ENCODE peak calls at places on chromosomes 4 and X, in five cellular contexts. One of them, this sample, is unnamed.

GRCh38 chr4:84691170-84691691 is 108.3 kb downstream of the CDS1 start:
- DNase-seq in lower lobe of right lung: no peak
- DNase-seq in right atrium auricular region: no peak
- DNase-seq in GM10248: no peak
- DNase-seq in B cell: no peak
- DNase-seq in this sample: peak

GRCh38 chrX:152072236-152072635 is 66.1 kb downstream of the MAGEA10 start:
- DNase-seq in lower lobe of right lung: no peak
- DNase-seq in right atrium auricular region: no peak
- DNase-seq in GM10248: no peak
- DNase-seq in B cell: no peak
- DNase-seq in this sample: peak

GRCh38 chr4:148238086-148238485 is 204.1 kb downstream of the NR3C2 start:
- DNase-seq in lower lobe of right lung: no peak
- DNase-seq in right atrium auricular region: no peak
- DNase-seq in GM10248: no peak
- DNase-seq in B cell: no peak
- DNase-seq in this sample: no peak

GRCh38 chr4:149690726-149691125 is 124.9 kb downstream of the IQCM start:
- DNase-seq in lower lobe of right lung: no peak
- DNase-seq in right atrium auricular region: no peak
- DNase-seq in GM10248: no peak
- DNase-seq in B cell: no peak
- DNase-seq in this sample: no peak

GRCh38 chr4:12439633-12440305 is 1011.1 kb upstream of the HS3ST1 start:
- DNase-seq in lower lobe of right lung: no peak
- DNase-seq in right atrium auricular region: no peak
- DNase-seq in GM10248: no peak
- DNase-seq in B cell: no peak
- DNase-seq in this sample: no peak

GRCh38 chr4:122798101-122798500 is 28.5 kb upstream of the FGF2 start:
- DNase-seq in lower lobe of right lung: no peak
- DNase-seq in right atrium auricular region: peak
- DNase-seq in GM10248: no peak
- DNase-seq in B cell: no peak
- DNase-seq in this sample: peak

GRCh38 chrX:41688835-41689234 is at the start of gene GPR34:
- DNase-seq in lower lobe of right lung: no peak
- DNase-seq in right atrium auricular region: no peak
- DNase-seq in GM10248: no peak
- DNase-seq in B cell: no peak
- DNase-seq in this sample: no peak

GRCh38 chrX:2707334-2707760 is 16.3 kb downstream of the CD99 start:
- DNase-seq in lower lobe of right lung: no peak
- DNase-seq in right atrium auricular region: peak
- DNase-seq in GM10248: peak
- DNase-seq in B cell: peak
- DNase-seq in this sample: peak

GRCh38 chrX:39705299-39705698 is 392.5 kb downstream of the BCOR start:
- DNase-seq in lower lobe of right lung: peak
- DNase-seq in right atrium auricular region: peak
- DNase-seq in GM10248: no peak
- DNase-seq in B cell: no peak
- DNase-seq in this sample: peak

GRCh38 chrX:153628129-153628528 is 18.9 kb upstream of the DUSP9 start:
- DNase-seq in lower lobe of right lung: peak
- DNase-seq in right atrium auricular region: no peak
- DNase-seq in GM10248: no peak
- DNase-seq in B cell: no peak
- DNase-seq in this sample: no peak

GRCh38 chr4:152724494-152724893 is 44.7 kb upstream of the TMEM154 start:
- DNase-seq in lower lobe of right lung: no peak
- DNase-seq in right atrium auricular region: peak
- DNase-seq in GM10248: no peak
- DNase-seq in B cell: no peak
- DNase-seq in this sample: no peak

GRCh38 chr4:113708250-113708649 is 53.3 kb downstream of the CAMK2D start:
- DNase-seq in lower lobe of right lung: no peak
- DNase-seq in right atrium auricular region: no peak
- DNase-seq in GM10248: no peak
- DNase-seq in B cell: no peak
- DNase-seq in this sample: no peak

GRCh38 chr4:118772149-118773081 is 63.5 kb downstream of the SEC24D start:
- DNase-seq in lower lobe of right lung: no peak
- DNase-seq in right atrium auricular region: no peak
- DNase-seq in GM10248: peak
- DNase-seq in B cell: no peak
- DNase-seq in this sample: peak

GRCh38 chr4:103372002-103372558 is 173.9 kb upstream of the CENPE start:
- DNase-seq in lower lobe of right lung: no peak
- DNase-seq in right atrium auricular region: no peak
- DNase-seq in GM10248: no peak
- DNase-seq in B cell: no peak
- DNase-seq in this sample: no peak

GRCh38 chrX:133776072-133776471 is 209.3 kb downstream of the GPC3 start:
- DNase-seq in lower lobe of right lung: peak
- DNase-seq in right atrium auricular region: no peak
- DNase-seq in GM10248: peak
- DNase-seq in B cell: peak
- DNase-seq in this sample: no peak
- TF ChIP-seq CTCF in lower lobe of right lung: peak
- TF ChIP-seq CTCF in right atrium auricular region: no peak
- TF ChIP-seq CTCF in GM10248: peak
- TF ChIP-seq CTCF in B cell: peak
- TF ChIP-seq CTCF in this sample: peak

DNA sequence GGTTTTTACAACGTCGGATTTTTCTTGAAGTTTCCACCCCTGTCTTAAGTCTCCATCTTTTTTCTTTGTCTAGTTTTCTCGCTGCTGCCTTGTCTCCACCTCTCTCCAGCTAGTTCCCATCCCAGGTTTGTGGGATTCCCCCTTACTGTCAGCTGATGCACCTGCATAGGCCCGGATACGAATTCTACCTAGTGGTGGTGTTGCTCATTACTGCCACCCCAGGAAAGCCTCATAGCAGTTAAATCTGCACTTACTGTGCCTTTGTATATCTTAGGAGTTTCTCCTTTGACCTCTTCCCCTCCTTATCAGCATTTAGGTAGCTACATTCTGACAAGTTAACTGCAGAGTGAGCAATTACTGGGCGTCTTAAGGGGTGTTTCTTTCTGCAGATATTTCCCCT is 1693.1 kb upstream of the TENM3 start:
- DNase-seq in lower lobe of right lung: no peak
- DNase-seq in right atrium auricular region: no peak
- DNase-seq in GM10248: no peak
- DNase-seq in B cell: no peak
- DNase-seq in this sample: no peak
- TF ChIP-seq CTCF in lower lobe of right lung: no peak
- TF ChIP-seq CTCF in right atrium auricular region: no peak
- TF ChIP-seq CTCF in GM10248: no peak
- TF ChIP-seq CTCF in B cell: no peak
- TF ChIP-seq CTCF in this sample: no peak

GRCh38 chr4:5982156-5982973 is 35.9 kb downstream of the C4orf50 start:
- DNase-seq in lower lobe of right lung: no peak
- DNase-seq in right atrium auricular region: no peak
- DNase-seq in GM10248: no peak
- DNase-seq in B cell: no peak
- DNase-seq in this sample: no peak

GRCh38 chr4:5976431-5976830 is 41.8 kb downstream of the C4orf50 start:
- DNase-seq in lower lobe of right lung: no peak
- DNase-seq in right atrium auricular region: no peak
- DNase-seq in GM10248: no peak
- DNase-seq in B cell: no peak
- DNase-seq in this sample: no peak

GRCh38 chr4:5976921-5977320 is 41.3 kb downstream of the C4orf50 start:
- DNase-seq in lower lobe of right lung: no peak
- DNase-seq in right atrium auricular region: no peak
- DNase-seq in GM10248: no peak
- DNase-seq in B cell: no peak
- DNase-seq in this sample: no peak

GRCh38 chr4:5980436-5981155 is 37.6 kb downstream of the C4orf50 start:
- DNase-seq in lower lobe of right lung: no peak
- DNase-seq in right atrium auricular region: no peak
- DNase-seq in GM10248: no peak
- DNase-seq in B cell: no peak
- DNase-seq in this sample: no peak

GRCh38 chr4:5979981-5980380 is 38.2 kb downstream of the C4orf50 start:
- DNase-seq in lower lobe of right lung: no peak
- DNase-seq in right atrium auricular region: no peak
- DNase-seq in GM10248: no peak
- DNase-seq in B cell: no peak
- DNase-seq in this sample: no peak
- TF ChIP-seq CTCF in lower lobe of right lung: peak
- TF ChIP-seq CTCF in right atrium auricular region: no peak
- TF ChIP-seq CTCF in GM10248: no peak
- TF ChIP-seq CTCF in B cell: no peak
- TF ChIP-seq CTCF in this sample: no peak

GRCh38 chr4:2673157-2673556 is 83.0 kb downstream of the TNIP2 start:
- DNase-seq in lower lobe of right lung: no peak
- DNase-seq in right atrium auricular region: no peak
- DNase-seq in GM10248: no peak
- DNase-seq in B cell: no peak
- DNase-seq in this sample: no peak
- TF ChIP-seq CTCF in lower lobe of right lung: no peak
- TF ChIP-seq CTCF in right atrium auricular region: no peak
- TF ChIP-seq CTCF in GM10248: peak
- TF ChIP-seq CTCF in B cell: peak
- TF ChIP-seq CTCF in this sample: peak

DNA sequence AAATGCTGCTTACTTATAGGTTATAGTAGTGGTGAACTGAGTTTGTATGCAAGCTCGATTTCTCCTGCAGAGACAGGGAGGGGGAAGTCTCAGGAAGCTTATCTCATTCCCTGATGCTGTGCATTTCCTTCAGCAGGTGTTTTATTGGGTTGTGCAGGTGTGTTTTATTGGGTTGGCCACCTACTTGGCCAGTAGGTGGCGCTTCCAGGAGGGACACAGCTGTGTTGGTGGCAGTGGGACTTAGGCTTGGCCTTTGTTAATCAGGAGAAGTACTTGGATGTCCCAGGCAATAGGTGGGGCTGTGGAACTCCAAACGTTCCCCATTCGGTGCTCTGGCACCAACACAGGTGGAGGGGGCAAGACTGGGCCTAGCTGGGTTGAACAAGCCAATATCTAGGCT is 196.0 kb upstream of the DCAF8L1 start:
- DNase-seq in lower lobe of right lung: no peak
- DNase-seq in right atrium auricular region: no peak
- DNase-seq in GM10248: peak
- DNase-seq in B cell: no peak
- DNase-seq in this sample: no peak
- TF ChIP-seq CTCF in lower lobe of right lung: no peak
- TF ChIP-seq CTCF in right atrium auricular region: no peak
- TF ChIP-seq CTCF in GM10248: no peak
- TF ChIP-seq CTCF in B cell: no peak
- TF ChIP-seq CTCF in this sample: peak